ENCODE peak calls at places on chromosomes 7 and 10, in five cellular contexts. Q is AG04449, H is endothelial cell, C is BJ, F is A673. V is an unnamed sample.

GRCh38 chr7:47088329-47089067 is 493.4 kb downstream of the TNS3 start:
- DNase-seq in Q (no peak), H (peak), C (no peak), F (peak), V (peak)

GRCh38 chr7:83751217-83751616 is 102.3 kb upstream of the SEMA3E start:
- DNase-seq in Q (no peak), H (no peak), C (no peak), F (no peak), V (peak)

GRCh38 chr10:32471232-32471631 is 25.3 kb downstream of the CCDC7 start:
- DNase-seq in Q (no peak), H (no peak), C (no peak), F (no peak), V (no peak)

GRCh38 chr7:108149908-108150307 is 19.7 kb upstream of the LAMB4 start:
- DNase-seq in Q (no peak), H (no peak), C (no peak), F (no peak), V (no peak)

GRCh38 chr10:9254353-9254752 is 1199.9 kb downstream of the GATA3 start:
- DNase-seq in Q (no peak), H (no peak), C (peak), F (no peak), V (peak)

GRCh38 chr7:2523461-2523905 is 3.9 kb downstream of the LFNG start:
- DNase-seq in Q (no peak), H (no peak), C (no peak), F (no peak), V (peak)

GRCh38 chr7:87456247-87456646 is 19.2 kb downstream of the ABCB4 start:
- DNase-seq in Q (no peak), H (no peak), C (no peak), F (no peak), V (no peak)

GRCh38 chr7:33334349-33334748 is 205.0 kb downstream of the BBS9 start:
- DNase-seq in Q (no peak), H (peak), C (no peak), F (peak), V (peak)

GRCh38 chr10:31317652-31318381 is 1.2 kb upstream of the ZEB1 start:
- DNase-seq in Q (no peak), H (peak), C (no peak), F (no peak), V (no peak)

GRCh38 chr10:17214991-17215781 is 12.9 kb upstream of the VIM start:
- DNase-seq in Q (peak), H (no peak), C (peak), F (peak), V (peak)

GRCh38 chr10:63027533-63027932 is 105.6 kb upstream of the NRBF2 start:
- DNase-seq in Q (no peak), H (no peak), C (no peak), F (no peak), V (no peak)

GRCh38 chr7:138842111-138842510 is 44.1 kb upstream of the ATP6V0A4 start:
- DNase-seq in Q (peak), H (no peak), C (no peak), F (no peak), V (peak)

GRCh38 chr7:71563276-71563675 is 431.3 kb downstream of the GALNT17 start:
- DNase-seq in Q (no peak), H (no peak), C (no peak), F (no peak), V (no peak)

GRCh38 chr7:157436763-157437480 is 100.1 kb downstream of the DNAJB6 start:
- DNase-seq in Q (no peak), H (no peak), C (no peak), F (no peak), V (no peak)

GRCh38 chr10:3146289-3146688 is 26.3 kb downstream of the PITRM1 start:
- DNase-seq in Q (no peak), H (no peak), C (no peak), F (no peak), V (no peak)

GRCh38 chr10:69629897-69630650 is at the start of gene FAM241B:
- DNase-seq in Q (no peak), H (peak), C (no peak), F (peak), V (peak)

GRCh38 chr7:106523482-106523881 is 137.5 kb downstream of the CCDC71L start:
- DNase-seq in Q (no peak), H (no peak), C (no peak), F (no peak), V (no peak)

GRCh38 chr10:15748137-15748536 is 28.4 kb upstream of the ITGA8 start:
- DNase-seq in Q (no peak), H (no peak), C (no peak), F (no peak), V (no peak)

GRCh38 chr10:7195118-7195517 is 215.7 kb downstream of the SFMBT2 start:
- DNase-seq in Q (no peak), H (no peak), C (no peak), F (no peak), V (no peak)

GRCh38 chr7:78179827-78180226 is 381.3 kb downstream of the PHTF2 start:
- DNase-seq in Q (no peak), H (no peak), C (no peak), F (no peak), V (no peak)

GRCh38 chr7:41873781-41874180 is 170.9 kb upstream of the INHBA start:
- DNase-seq in Q (no peak), H (no peak), C (no peak), F (no peak), V (no peak)

GRCh38 chr7:55017841-55018240 is 976 bp upstream of the EGFR start:
- DNase-seq in Q (no peak), H (no peak), C (no peak), F (no peak), V (no peak)

GRCh38 chr10:110273474-110273873 is 31.2 kb downstream of the SMNDC1 start:
- DNase-seq in Q (peak), H (no peak), C (no peak), F (peak), V (peak)

GRCh38 chr10:72762042-72762441 is 70.1 kb downstream of the MCU start:
- DNase-seq in Q (no peak), H (no peak), C (no peak), F (no peak), V (no peak)

GRCh38 chr7:148588891-148589215 is 1.7 kb upstream of the C7orf33 start:
- DNase-seq in Q (no peak), H (no peak), C (no peak), F (no peak), V (no peak)

GRCh38 chr10:113958631-113959382 is 84.9 kb upstream of the ADRB1 start:
- DNase-seq in Q (peak), H (no peak), C (peak), F (peak), V (peak)

GRCh38 chr10:14009315-14010082 is 321.2 kb downstream of the FRMD4A start:
- DNase-seq in Q (peak), H (no peak), C (no peak), F (peak), V (peak)

GRCh38 chr7:73342645-73343044 is 14.7 kb downstream of the FKBP6 start:
- DNase-seq in Q (no peak), H (peak), C (no peak), F (peak), V (peak)

GRCh38 chr10:63414481-63415260 is 51.1 kb downstream of the JMJD1C start:
- DNase-seq in Q (peak), H (no peak), C (no peak), F (peak), V (no peak)

GRCh38 chr10:15084502-15084922 is 4.1 kb downstream of the ACBD7 start:
- DNase-seq in Q (peak), H (no peak), C (peak), F (peak), V (peak)

GRCh38 chr10:95314519-95314918 is 23.7 kb upstream of the PDLIM1 start:
- DNase-seq in Q (no peak), H (no peak), C (no peak), F (no peak), V (no peak)

GRCh38 chr7:3063016-3063753 is 19.5 kb upstream of the CARD11 start:
- DNase-seq in Q (no peak), H (no peak), C (no peak), F (no peak), V (no peak)

GRCh38 chr10:109838592-109839244 is 84.6 kb downstream of the XPNPEP1 start:
- DNase-seq in Q (no peak), H (no peak), C (no peak), F (no peak), V (no peak)

GRCh38 chr10:1650542-1651279 is 86.6 kb downstream of the ADARB2 start:
- DNase-seq in Q (no peak), H (no peak), C (no peak), F (no peak), V (no peak)

GRCh38 chr10:108877130-108877529 is 1046.2 kb downstream of the XPNPEP1 start:
- DNase-seq in Q (peak), H (no peak), C (peak), F (no peak), V (no peak)

GRCh38 chr10:84571146-84571545 is 242.8 kb downstream of the CCSER2 start:
- DNase-seq in Q (no peak), H (no peak), C (no peak), F (no peak), V (no peak)

DNA sequence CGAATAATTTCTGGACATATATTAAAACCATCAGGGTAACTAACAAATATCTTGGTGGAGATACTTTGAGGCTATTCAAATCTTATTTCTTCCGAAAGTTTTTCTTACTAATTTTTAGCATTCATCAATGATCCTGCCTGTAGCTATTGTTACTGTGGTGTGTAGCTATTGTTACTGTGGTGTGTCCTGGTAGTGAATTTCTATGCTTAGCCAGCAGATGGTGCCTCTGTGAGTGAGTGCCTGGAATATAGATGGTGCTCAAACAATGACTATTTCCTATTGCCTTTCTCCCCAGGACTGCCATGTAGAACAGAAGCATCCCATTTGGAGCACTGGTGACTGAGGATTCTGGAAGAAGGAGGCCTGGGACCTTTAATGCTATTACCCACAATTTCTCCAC is 245.7 kb downstream of the CCSER2 start:
- DNase-seq in Q (no peak), H (no peak), C (no peak), F (peak), V (peak)
- TF ChIP-seq CTCF in Q (no peak), H (no peak), C (no peak), F (peak), V (peak)

DNA sequence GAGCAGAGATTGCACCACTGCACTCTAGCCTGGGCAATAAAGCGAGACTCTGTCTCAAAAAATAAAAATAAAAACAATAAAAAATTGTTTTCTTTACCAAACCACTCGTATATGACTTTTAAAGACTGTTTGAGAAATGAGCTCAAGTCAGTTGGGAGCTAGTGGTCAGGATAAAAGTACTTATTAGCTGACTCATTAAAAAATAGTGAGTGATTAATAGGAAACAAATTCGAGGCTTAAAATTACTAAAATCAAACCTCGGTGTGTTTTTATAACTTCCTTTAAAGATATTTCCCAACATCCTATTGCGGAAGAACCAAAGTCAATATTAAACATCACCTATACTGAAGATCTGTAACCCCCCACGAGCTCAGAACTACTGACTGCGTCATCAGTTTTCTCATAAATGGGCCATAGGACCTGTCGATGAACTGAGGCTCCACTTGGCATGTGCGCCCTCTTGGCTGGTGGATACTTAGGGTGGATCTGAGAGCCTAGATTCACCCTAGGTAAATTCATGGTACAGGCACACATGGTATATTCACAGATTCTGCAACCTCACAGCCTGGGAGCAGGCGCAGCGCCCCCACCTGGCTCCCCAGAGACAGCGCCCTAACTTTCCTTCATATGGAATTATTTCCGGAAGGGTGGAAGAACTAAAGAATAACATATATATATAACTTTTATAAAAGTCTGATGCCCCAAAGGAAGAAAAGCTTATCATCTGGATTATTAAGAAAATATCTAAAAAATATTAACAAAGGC is 9.2 kb downstream of the MKI67 start:
- DNase-seq in Q (no peak), H (peak), C (no peak), F (no peak), V (no peak)
- TF ChIP-seq CTCF in Q (no peak), H (peak), C (peak), F (peak), V (peak)

DNA sequence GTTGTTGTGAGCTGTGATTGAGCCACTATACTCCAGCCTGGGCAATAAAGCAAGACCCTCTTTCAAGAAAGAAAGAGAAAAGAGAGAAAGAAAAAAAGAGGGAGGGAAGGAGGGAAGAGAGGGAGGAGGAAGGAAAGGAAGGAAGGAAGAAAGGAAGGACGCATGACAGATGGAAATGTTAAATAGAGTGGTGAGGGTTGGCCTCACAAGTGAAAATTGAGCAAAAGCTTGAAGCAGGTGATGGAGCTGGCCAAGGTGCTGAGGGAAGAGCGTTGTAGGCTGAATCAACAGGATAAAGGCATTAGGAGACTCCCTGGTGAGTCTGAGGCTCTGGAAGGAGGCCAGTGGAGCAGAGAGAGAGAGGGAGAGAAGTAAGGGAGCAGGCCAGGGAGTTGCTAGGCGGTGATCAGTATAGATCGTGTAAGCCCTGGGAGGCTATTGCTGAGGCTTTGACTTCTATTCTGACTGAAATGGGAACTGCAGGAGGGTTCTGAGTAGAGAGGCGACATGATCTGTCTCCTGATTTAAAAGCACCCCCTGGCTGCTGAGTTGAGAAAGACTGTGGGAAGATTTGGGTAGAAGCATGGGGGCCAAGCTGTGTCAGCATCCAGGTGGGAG is 26.5 kb upstream of the TMEM248 start:
- DNase-seq in Q (no peak), H (peak), C (no peak), F (peak), V (peak)
- TF ChIP-seq CTCF in Q (no peak), H (no peak), C (no peak), F (peak), V (no peak)

GRCh38 chr10:129872001-129872400 is 92.1 kb downstream of the EBF3 start:
- DNase-seq in Q (no peak), H (no peak), C (no peak), F (no peak), V (no peak)

GRCh38 chr10:129870042-129870757 is 93.9 kb downstream of the EBF3 start:
- DNase-seq in Q (no peak), H (no peak), C (no peak), F (no peak), V (no peak)

GRCh38 chr10:129873351-129873750 is 90.7 kb downstream of the EBF3 start:
- DNase-seq in Q (no peak), H (no peak), C (no peak), F (no peak), V (no peak)

GRCh38 chr10:129868470-129869035 is 95.5 kb downstream of the EBF3 start:
- DNase-seq in Q (no peak), H (no peak), C (no peak), F (no peak), V (no peak)

DNA sequence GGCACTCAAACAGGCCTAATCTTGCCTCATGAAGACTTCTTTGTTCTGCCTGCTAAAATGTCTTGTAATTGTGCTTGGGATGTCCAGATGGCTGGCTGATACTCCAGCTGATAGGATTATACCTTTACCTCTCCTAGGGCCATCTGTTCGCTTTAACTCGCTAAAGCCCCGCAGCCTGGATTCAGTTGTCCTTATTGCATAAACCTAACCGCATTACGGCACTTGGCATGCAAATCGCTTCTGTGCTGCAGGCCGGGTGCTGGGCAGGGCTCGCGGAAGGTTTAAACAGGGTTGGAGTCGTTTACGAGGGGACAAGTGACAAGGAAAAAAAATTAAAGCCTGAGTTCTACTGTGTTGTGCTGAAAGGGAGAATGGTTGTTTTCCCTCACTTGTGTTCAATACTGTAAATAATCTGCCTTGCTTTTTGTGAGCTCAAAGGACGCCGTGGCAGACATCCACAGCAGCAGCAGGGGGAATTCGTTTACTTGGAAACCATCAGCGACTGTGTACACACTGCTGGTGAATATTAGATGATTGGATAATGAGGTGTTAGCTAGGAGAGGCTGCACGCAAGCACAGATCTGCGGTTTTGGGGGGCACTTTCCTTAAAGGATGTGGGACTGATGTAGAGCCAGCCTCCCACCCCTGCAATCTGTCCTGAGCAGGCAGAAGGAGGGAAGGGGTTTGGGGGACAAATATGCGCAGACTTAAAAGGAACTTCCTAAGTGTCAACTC is 93.0 kb downstream of the EBF3 start:
- DNase-seq in Q (no peak), H (no peak), C (no peak), F (no peak), V (peak)
- TF ChIP-seq CTCF in Q (no peak), H (no peak), C (no peak), F (no peak), V (no peak)

DNA sequence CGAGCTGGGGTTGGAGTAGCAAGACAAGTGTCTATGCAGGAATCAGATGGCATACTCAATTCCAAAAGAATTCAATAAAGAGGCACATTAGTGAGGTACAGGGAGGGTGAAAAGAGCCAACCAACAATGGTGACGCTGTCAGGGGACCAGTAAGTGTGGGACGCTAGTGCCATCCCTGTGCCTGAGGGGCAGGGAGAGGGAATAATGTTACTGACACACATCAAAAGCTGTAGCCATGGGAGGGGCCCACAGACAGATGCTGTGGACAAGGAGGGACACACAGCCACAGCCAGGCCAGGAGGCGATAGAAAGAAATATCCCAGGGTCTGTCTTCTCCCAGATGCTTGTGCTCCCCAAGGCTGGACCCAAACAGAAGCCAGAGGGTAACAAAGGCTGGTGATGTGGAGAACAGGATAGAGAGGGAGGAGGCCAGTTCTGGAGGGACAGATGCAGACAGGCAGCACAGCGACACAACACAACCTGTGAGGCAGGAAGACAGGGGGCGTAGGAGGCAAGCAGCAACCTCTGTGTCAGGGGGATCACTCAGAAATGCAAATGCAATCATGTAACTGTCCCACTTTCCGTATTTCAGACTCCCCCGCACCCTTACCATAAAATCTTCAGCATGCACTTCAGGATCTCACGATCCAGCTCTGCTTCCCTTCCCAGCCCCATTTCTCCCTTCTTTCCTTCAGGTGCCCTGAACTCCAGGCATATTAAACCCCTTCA is 240.5 kb upstream of the FZD8 start:
- DNase-seq in Q (no peak), H (no peak), C (no peak), F (no peak), V (no peak)
- TF ChIP-seq CTCF in Q (no peak), H (no peak), C (no peak), F (peak), V (no peak)

DNA sequence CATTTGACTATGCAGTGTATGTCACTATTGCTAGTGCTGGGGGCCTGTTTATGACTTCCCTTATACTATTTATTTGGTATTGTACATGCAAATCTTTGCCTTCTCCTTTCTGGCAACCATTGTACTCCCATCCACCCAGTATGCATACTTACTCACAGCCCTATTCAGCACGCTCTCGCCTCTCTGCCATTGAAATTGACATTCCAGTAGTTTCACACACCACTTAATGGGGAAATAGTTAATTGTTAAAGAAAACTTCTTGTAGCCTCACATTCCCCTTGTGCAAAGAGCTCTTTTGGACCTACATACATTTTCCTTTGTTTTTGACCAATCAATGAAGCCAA is 9.9 kb downstream of the CLDN12 start:
- DNase-seq in Q (no peak), H (no peak), C (no peak), F (no peak), V (no peak)
- TF ChIP-seq CTCF in Q (no peak), H (no peak), C (no peak), F (no peak), V (no peak)